ENCODE peak calls at places on chromosomes 1 and 21, in nine cellular contexts. R is A549, O is endothelial cell of umbilical vein, G is transverse colon, M is adrenal gland, B is esophagus muscularis mucosa, A is K562, N is body of pancreas, U is breast epithelium. V is an unnamed sample.

GRCh38 chr1:195908121-195908520 is 700.1 kb downstream of the KCNT2 start:
- DNase-seq in R (no peak), O (peak; percentile 22), G (no peak), M (no peak), B (no peak), A (no peak), N (no peak), U (no peak), V (no peak)

GRCh38 chr1:88140325-88140724 is 543.7 kb upstream of the PKN2 start:
- DNase-seq in R (no peak), O (no peak), G (no peak), M (no peak), B (no peak), A (no peak), N (no peak), U (no peak), V (no peak)

GRCh38 chr1:228544921-228545591 is 57.9 kb downstream of the RNF187 start:
- DNase-seq in R (no peak), O (no peak), G (no peak), M (no peak), B (no peak), A (no peak), N (no peak), U (no peak), V (no peak)

GRCh38 chr1:42743302-42744029 is 3.4 kb upstream of the CLDN19 start:
- DNase-seq in R (no peak), O (no peak), G (no peak), M (no peak), B (no peak), A (no peak), N (no peak), U (no peak), V (no peak)

GRCh38 chr1:234213576-234214128 is 159.6 kb upstream of the COA6 start:
- DNase-seq in R (no peak), O (no peak), G (no peak), M (no peak), B (peak; percentile 79), A (no peak), N (no peak), U (no peak), V (no peak)

GRCh38 chr1:176857632-176858031 is 306.9 kb downstream of the ASTN1 start:
- DNase-seq in R (no peak), O (no peak), G (no peak), M (no peak), B (no peak), A (no peak), N (no peak), U (no peak), V (no peak)

GRCh38 chr21:30234643-30235042 is 18.7 kb upstream of the CLDN8 start:
- DNase-seq in R (no peak), O (no peak), G (no peak), M (no peak), B (no peak), A (no peak), N (no peak), U (no peak), V (no peak)

GRCh38 chr1:240244968-240245628 is 153.4 kb downstream of the FMN2 start:
- DNase-seq in R (no peak), O (no peak), G (no peak), M (no peak), B (no peak), A (no peak), N (no peak), U (no peak), V (no peak)

GRCh38 chr1:119737040-119737682 is 25.4 kb downstream of the PHGDH start:
- DNase-seq in R (no peak), O (peak; percentile 3), G (peak; percentile 39), M (peak; percentile 57), B (no peak), A (peak; percentile 85), N (peak; percentile 81), U (no peak), V (no peak)

GRCh38 chr1:20903452-20903851 is 116.3 kb upstream of the HP1BP3 start:
- DNase-seq in R (no peak), O (no peak), G (no peak), M (no peak), B (no peak), A (no peak), N (no peak), U (no peak), V (no peak)

GRCh38 chr1:243495442-243496172 is 239.8 kb downstream of the SDCCAG8 start:
- DNase-seq in R (no peak), O (no peak), G (no peak), M (peak; percentile 20), B (no peak), A (no peak), N (no peak), U (no peak), V (no peak)

DNA sequence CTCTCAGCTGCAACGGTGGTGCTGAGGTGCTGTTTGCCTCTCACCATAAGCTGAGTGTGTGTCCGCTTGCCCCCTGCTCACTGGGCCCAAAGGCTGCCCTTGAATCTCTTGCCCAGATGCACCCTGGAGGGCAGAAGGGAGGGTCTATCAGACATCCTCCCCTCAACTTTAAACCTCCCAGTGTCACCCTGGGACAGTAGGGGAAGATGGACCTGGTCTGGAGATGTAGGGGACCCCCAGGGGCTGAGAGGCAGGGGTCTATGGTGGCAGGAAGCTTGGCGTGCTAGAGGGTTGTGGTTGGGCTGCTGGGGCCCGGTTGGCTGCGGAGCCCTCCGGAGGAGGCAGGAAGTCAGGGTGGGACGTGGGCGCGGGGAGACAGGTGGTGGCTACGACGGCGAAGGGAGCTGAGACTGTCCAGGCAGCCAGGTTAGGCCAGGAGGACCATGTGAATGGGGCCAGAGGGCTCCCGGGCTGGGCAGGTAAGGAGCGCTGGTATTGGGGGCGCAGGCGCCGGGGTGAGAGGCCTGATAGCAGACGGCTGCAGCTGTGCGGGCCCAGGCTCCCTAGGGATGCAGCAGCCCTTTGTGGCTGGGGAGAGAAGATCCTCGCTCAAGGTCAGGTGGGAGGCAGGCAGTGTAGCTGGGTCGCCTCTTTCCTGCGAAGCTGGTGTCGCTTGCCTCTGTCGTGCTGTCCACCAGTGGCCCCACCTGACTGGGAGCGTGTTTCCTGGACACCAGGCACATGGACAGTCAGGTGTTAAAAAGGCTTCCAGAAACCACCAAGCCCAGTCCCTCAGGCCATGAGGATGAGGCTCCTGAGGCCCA is at the start of gene LCK:
- DNase-seq in R (no peak), O (no peak), G (peak; percentile 42), M (no peak), B (no peak), A (no peak), N (no peak), U (no peak), V (no peak)
- TF ChIP-seq POLR2A in R (no peak), O (no peak), G (peak; percentile 61), M (no peak), B (no peak), A (no peak), N (no peak), U (no peak), V (no peak)

GRCh38 chr1:156295391-156295947 is at the start of gene GLMP:
- DNase-seq in R (peak; percentile 64), O (peak; percentile 66), G (peak; percentile 77), M (peak; percentile 72), B (no peak), A (peak; percentile 85), N (peak; percentile 71), U (peak; percentile 62), V (peak; percentile 73)
- TF ChIP-seq POLR2A in R (peak; percentile 62), O (peak; percentile 79), G (no peak), M (no peak), B (no peak), A (peak; percentile 67), N (peak; percentile 30), U (no peak), V (peak; percentile 45)

GRCh38 chr1:23910144-23910543 is 3.0 kb downstream of the CNR2 start:
- DNase-seq in R (no peak), O (no peak), G (no peak), M (no peak), B (no peak), A (no peak), N (no peak), U (no peak), V (no peak)

GRCh38 chr1:23906731-23907130 is 6.4 kb downstream of the CNR2 start:
- DNase-seq in R (no peak), O (no peak), G (no peak), M (no peak), B (no peak), A (no peak), N (no peak), U (no peak), V (no peak)

GRCh38 chr1:23909412-23909811 is 3.8 kb downstream of the CNR2 start:
- DNase-seq in R (no peak), O (no peak), G (no peak), M (no peak), B (no peak), A (no peak), N (no peak), U (no peak), V (no peak)

GRCh38 chr1:23910553-23911246 is 2.5 kb downstream of the CNR2 start:
- DNase-seq in R (no peak), O (no peak), G (no peak), M (no peak), B (no peak), A (peak; percentile 66), N (no peak), U (no peak), V (no peak)

DNA sequence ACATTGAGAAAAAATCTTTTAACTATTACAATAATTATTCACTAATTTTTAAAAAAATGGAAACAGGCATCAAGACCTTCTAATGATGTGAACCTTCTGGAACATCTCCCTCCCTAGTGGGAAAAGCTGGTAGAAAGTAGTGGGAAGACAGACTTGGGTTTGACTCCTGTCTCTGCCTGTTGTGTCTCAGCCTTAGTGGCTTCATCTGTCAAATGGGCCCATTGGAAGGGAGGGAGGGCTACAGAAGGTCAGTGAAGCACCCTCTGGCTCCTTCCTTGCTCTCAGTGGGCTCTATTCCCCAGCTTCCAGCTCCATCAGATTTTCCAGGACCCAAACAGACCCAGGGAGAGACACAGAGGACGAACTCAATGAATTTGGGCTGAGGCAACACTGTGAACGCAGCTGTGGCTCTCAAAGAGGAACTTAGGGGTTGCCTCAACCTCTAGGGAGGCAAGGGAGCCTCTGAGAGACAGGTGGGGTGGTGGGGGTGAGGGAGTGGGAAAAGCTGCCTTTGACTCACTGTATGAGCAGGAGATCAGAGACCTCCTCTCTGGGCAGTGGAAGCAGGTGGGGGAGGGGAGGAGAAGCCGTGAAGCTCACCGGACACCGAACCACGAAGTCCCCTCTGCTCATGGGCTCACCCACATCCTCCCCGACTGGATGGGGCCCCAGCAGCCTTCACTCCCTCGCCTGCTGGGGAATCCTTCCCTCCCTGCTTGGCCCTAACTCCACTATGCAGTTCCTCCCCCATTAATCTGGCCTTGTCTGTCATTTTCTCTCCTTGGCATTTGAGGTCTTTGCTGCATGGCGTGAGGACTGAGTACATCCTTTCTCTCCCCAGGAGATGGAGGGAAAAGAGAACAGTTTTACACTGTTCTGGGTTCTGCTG is 4.5 kb downstream of the CNR2 start:
- DNase-seq in R (no peak), O (no peak), G (peak; percentile 38), M (peak; percentile 24), B (no peak), A (peak; percentile 56), N (no peak), U (no peak), V (no peak)
- TF ChIP-seq POLR2A in R (no peak), O (no peak), G (no peak), M (no peak), B (no peak), A (no peak), N (no peak), U (no peak), V (no peak)

DNA sequence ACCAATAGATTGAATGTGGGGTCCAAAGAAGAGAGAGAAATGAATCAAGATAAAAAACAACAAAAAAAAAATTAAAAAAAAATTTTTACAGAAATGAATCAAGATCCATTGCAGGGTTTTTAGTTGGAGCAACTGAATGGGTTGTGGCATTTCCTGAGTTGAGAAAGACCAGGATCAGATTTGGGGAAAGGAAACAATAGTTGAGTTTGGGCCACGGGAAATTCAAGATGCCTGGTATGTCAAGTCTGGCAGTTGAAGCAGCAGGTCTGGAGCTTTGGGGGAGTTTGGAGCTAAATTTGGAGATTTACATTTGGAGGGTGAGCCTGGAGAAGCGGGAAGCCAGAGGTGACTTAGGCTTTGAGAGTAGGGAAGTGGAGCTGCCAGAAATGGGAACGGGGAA is 22.6 kb downstream of the ATP8B2 start:
- DNase-seq in R (no peak), O (no peak), G (no peak), M (no peak), B (no peak), A (no peak), N (no peak), U (no peak), V (no peak)
- TF ChIP-seq POLR2A in R (no peak), O (no peak), G (no peak), M (no peak), B (no peak), A (no peak), N (no peak), U (no peak), V (no peak)